ENCODE peak calls at places on chromosomes 13 and 19, in five cellular contexts. Z is hepatocyte, B is HuH-7.5, M is cerebellar nuclear complex, N is fibroblast of mammary gland. L is an unnamed sample.

GRCh38 chr13:90950134-90950533 is 397.4 kb upstream of the MIR17HG start:
- DNase-seq in Z (peak), B (no peak), M (no peak), N (no peak), L (no peak)

GRCh38 chr13:37656247-37656940 is 57.8 kb upstream of the POSTN start:
- DNase-seq in Z (peak), B (no peak), M (no peak), N (peak), L (no peak)

GRCh38 chr13:77510156-77510555 is 25.4 kb upstream of the SCEL start:
- DNase-seq in Z (no peak), B (no peak), M (no peak), N (no peak), L (no peak)

GRCh38 chr13:21053231-21053630 is 8.2 kb downstream of the LATS2 start:
- DNase-seq in Z (no peak), B (no peak), M (no peak), N (no peak), L (no peak)

GRCh38 chr13:30734434-30734833 is 909 bp upstream of the ALOX5AP start:
- DNase-seq in Z (no peak), B (no peak), M (no peak), N (peak), L (no peak)

GRCh38 chr19:42091300-42092266 is 15.6 kb downstream of the ZNF574 start:
- DNase-seq in Z (no peak), B (no peak), M (no peak), N (peak), L (no peak)

GRCh38 chr13:31198524-31198923 is 1.3 kb upstream of the B3GLCT start:
- DNase-seq in Z (no peak), B (no peak), M (no peak), N (no peak), L (no peak)

GRCh38 chr19:8355631-8356402 is 8.1 kb upstream of the ANGPTL4 start:
- DNase-seq in Z (peak), B (no peak), M (no peak), N (peak), L (peak)

GRCh38 chr19:16849168-16849567 is 20.0 kb downstream of the SIN3B start:
- DNase-seq in Z (no peak), B (no peak), M (no peak), N (peak), L (no peak)

GRCh38 chr19:16067205-16067938 is 8.9 kb upstream of the TPM4 start:
- DNase-seq in Z (no peak), B (no peak), M (peak), N (peak), L (no peak)

GRCh38 chr19:13127811-13128575 is 9.9 kb downstream of the NACC1 start:
- DNase-seq in Z (no peak), B (no peak), M (no peak), N (no peak), L (no peak)

GRCh38 chr13:103394670-103395069 is 328.5 kb upstream of the SLC10A2 start:
- DNase-seq in Z (no peak), B (no peak), M (no peak), N (no peak), L (no peak)

GRCh38 chr19:48553676-48554384 is 1.9 kb downstream of the SULT2B1 start:
- DNase-seq in Z (peak), B (peak), M (no peak), N (peak), L (no peak)

GRCh38 chr19:54478677-54479266 is 5.7 kb upstream of the CDC42EP5 start:
- DNase-seq in Z (peak), B (no peak), M (no peak), N (peak), L (no peak)

GRCh38 chr19:45348367-45349125 is 8.0 kb downstream of the KLC3 start:
- DNase-seq in Z (no peak), B (no peak), M (no peak), N (no peak), L (no peak)

GRCh38 chr19:52898101-52898500 is 666 bp upstream of the ZNF320 start:
- DNase-seq in Z (peak), B (no peak), M (no peak), N (peak), L (no peak)

GRCh38 chr13:21638319-21639282 is 32.3 kb upstream of the FGF9 start:
- DNase-seq in Z (peak), B (no peak), M (no peak), N (peak), L (no peak)

GRCh38 chr13:51838235-51838846 is 6.6 kb downstream of the TMEM272 start:
- DNase-seq in Z (no peak), B (no peak), M (no peak), N (peak), L (no peak)

GRCh38 chr13:77502104-77502720 is 33.3 kb upstream of the SCEL start:
- DNase-seq in Z (no peak), B (no peak), M (no peak), N (no peak), L (no peak)

GRCh38 chr13:54733639-54734038 is 1705.0 kb downstream of the OLFM4 start:
- DNase-seq in Z (peak), B (peak), M (no peak), N (no peak), L (no peak)

GRCh38 chr19:51207747-51208146 is 17.1 kb upstream of the CD33 start:
- DNase-seq in Z (no peak), B (no peak), M (no peak), N (no peak), L (no peak)

GRCh38 chr19:11446652-11447301 is 11.3 kb downstream of the PRKCSH start:
- DNase-seq in Z (peak), B (peak), M (no peak), N (peak), L (no peak)

GRCh38 chr13:44819245-44819644 is 170.0 kb downstream of the NUFIP1 start:
- DNase-seq in Z (peak), B (no peak), M (no peak), N (peak), L (no peak)

GRCh38 chr13:30224732-30225131 is 82.6 kb downstream of the KATNAL1 start:
- DNase-seq in Z (no peak), B (no peak), M (no peak), N (peak), L (no peak)

GRCh38 chr19:18429717-18430416 is 8.1 kb downstream of the ISYNA1 start:
- DNase-seq in Z (no peak), B (no peak), M (no peak), N (no peak), L (no peak)

GRCh38 chr13:93227906-93228801 is 1.5 kb downstream of the GPC6 start:
- DNase-seq in Z (peak), B (peak), M (no peak), N (peak), L (no peak)

GRCh38 chr13:76708138-76708537 is 178.1 kb downstream of the KCTD12 start:
- DNase-seq in Z (no peak), B (no peak), M (peak), N (no peak), L (no peak)

GRCh38 chr19:33098023-33098652 is 17.2 kb downstream of the GPATCH1 start:
- DNase-seq in Z (peak), B (peak), M (no peak), N (peak), L (no peak)

GRCh38 chr13:24097667-24098066 is 62.9 kb upstream of the SPATA13 start:
- DNase-seq in Z (no peak), B (no peak), M (no peak), N (no peak), L (no peak)

GRCh38 chr19:43488179-43488578 is 16.4 kb downstream of the PHLDB3 start:
- DNase-seq in Z (no peak), B (no peak), M (no peak), N (no peak), L (no peak)

GRCh38 chr19:3826163-3826562 is 40.0 kb upstream of the MATK start:
- DNase-seq in Z (no peak), B (no peak), M (no peak), N (no peak), L (no peak)

GRCh38 chr13:20901668-20902437 is 693 bp downstream of the XPO4 start:
- DNase-seq in Z (peak), B (peak), M (no peak), N (peak), L (no peak)

GRCh38 chr19:4077800-4078683 is 11.3 kb upstream of the ZBTB7A start:
- DNase-seq in Z (peak), B (no peak), M (no peak), N (no peak), L (no peak)

GRCh38 chr19:40348961-40349507 is 539 bp downstream of the PLD3 start:
- DNase-seq in Z (peak), B (no peak), M (peak), N (peak), L (no peak)

GRCh38 chr19:38068851-38069250 is 155.2 kb downstream of the DPF1 start:
- DNase-seq in Z (no peak), B (no peak), M (no peak), N (peak), L (no peak)

GRCh38 chr19:51407631-51408131 is 9.8 kb downstream of the SIGLEC10 start:
- DNase-seq in Z (peak), B (peak), M (no peak), N (peak), L (no peak)